ENCODE peak calls at places on chromosomes 1 and 21, in six cellular contexts. Y is heart left ventricle, L is right lobe of liver, T is stromal cell of bone marrow, S is mucosa of gallbladder, C is neural progenitor cell. I is an unnamed sample.

GRCh38 chr1:94634977-94635416 is 93.4 kb upstream of the F3 start:
- DNase-seq in Y (no peak), L (no peak), T (no peak), S (no peak), C (no peak), I (no peak)

GRCh38 chr1:60367522-60367921 is 294.0 kb upstream of the C1orf87 start:
- DNase-seq in Y (no peak), L (no peak), T (no peak), S (no peak), C (peak; percentile 8), I (no peak)

GRCh38 chr1:222286039-222286438 is 261.9 kb downstream of the HHIPL2 start:
- DNase-seq in Y (no peak), L (no peak), T (no peak), S (peak; percentile 32), C (no peak), I (no peak)

GRCh38 chr1:62429581-62429980 is 7.3 kb upstream of the USP1 start:
- DNase-seq in Y (no peak), L (no peak), T (no peak), S (no peak), C (no peak), I (no peak)

GRCh38 chr1:66478116-66478515 is 55.8 kb upstream of the SGIP1 start:
- DNase-seq in Y (no peak), L (no peak), T (peak; percentile 74), S (no peak), C (no peak), I (no peak)

GRCh38 chr1:112712701-112713128 is 2.4 kb downstream of the PPM1J start:
- DNase-seq in Y (no peak), L (no peak), T (no peak), S (no peak), C (no peak), I (no peak)

GRCh38 chr1:234613992-234614584 is 4.1 kb upstream of the IRF2BP2 start:
- DNase-seq in Y (no peak), L (no peak), T (no peak), S (no peak), C (no peak), I (no peak)

GRCh38 chr1:179053486-179053885 is 27.8 kb downstream of the FAM20B start:
- DNase-seq in Y (no peak), L (no peak), T (no peak), S (no peak), C (no peak), I (no peak)

GRCh38 chr1:34113887-34114286 is 51.1 kb downstream of the CSMD2 start:
- DNase-seq in Y (no peak), L (no peak), T (no peak), S (no peak), C (peak; percentile 68), I (no peak)

GRCh38 chr1:42925132-42925769 is 33.4 kb downstream of the SLC2A1 start:
- DNase-seq in Y (no peak), L (no peak), T (no peak), S (no peak), C (peak; percentile 65), I (no peak)

GRCh38 chr1:10179751-10180150 is 30.6 kb upstream of the KIF1B start:
- DNase-seq in Y (no peak), L (no peak), T (no peak), S (no peak), C (peak; percentile 73), I (no peak)

GRCh38 chr1:52454111-52454510 is 49.7 kb downstream of the PRPF38A start:
- DNase-seq in Y (no peak), L (no peak), T (no peak), S (no peak), C (no peak), I (no peak)

GRCh38 chr1:172002725-172003345 is 161.5 kb downstream of the DNM3 start:
- DNase-seq in Y (no peak), L (no peak), T (peak; percentile 43), S (peak; percentile 46), C (peak; percentile 59), I (no peak)

GRCh38 chr1:206766251-206766856 is 4.2 kb upstream of the IL19 start:
- DNase-seq in Y (peak; percentile 53), L (peak; percentile 44), T (peak; percentile 89), S (peak; percentile 40), C (peak; percentile 7), I (no peak)

GRCh38 chr1:29772584-29772983 is 536.3 kb downstream of the PTPRU start:
- DNase-seq in Y (no peak), L (no peak), T (no peak), S (peak; percentile 4), C (no peak), I (no peak)

GRCh38 chr1:41357451-41358151 is 3.6 kb upstream of the FOXO6 start:
- DNase-seq in Y (peak; percentile 63), L (no peak), T (no peak), S (no peak), C (peak; percentile 72), I (peak; percentile 13)

GRCh38 chr21:15050588-15051377 is 14.0 kb downstream of the NRIP1 start:
- DNase-seq in Y (no peak), L (no peak), T (no peak), S (no peak), C (no peak), I (no peak)

GRCh38 chr1:27306892-27307850 is 14.8 kb upstream of the TMEM222 start:
- DNase-seq in Y (no peak), L (no peak), T (no peak), S (no peak), C (peak; percentile 83), I (no peak)